ENCODE peak calls at places on chromosomes 11 and 22, in five cellular contexts. One of them, this sample, is unnamed.
A peak's percentile ranks its signal among the peaks of the same experiment; 100 is the strongest.

GRCh38 chr11:35792148-35792845 is 129.7 kb downstream of the TRIM44 start:
- DNase-seq in CD4-positive, alpha-beta T cell: no peak
- DNase-seq in GM23338: no peak
- DNase-seq in NB4: no peak
- DNase-seq in fibroblast of lung: no peak
- DNase-seq in this sample: no peak

GRCh38 chr22:46982635-46983034 is 220.2 kb downstream of the TBC1D22A start:
- DNase-seq in CD4-positive, alpha-beta T cell: no peak
- DNase-seq in GM23338: no peak
- DNase-seq in NB4: no peak
- DNase-seq in fibroblast of lung: no peak
- DNase-seq in this sample: no peak

GRCh38 chr11:60265373-60266214 is 14.9 kb upstream of the MS4A4A start:
- DNase-seq in CD4-positive, alpha-beta T cell: no peak
- DNase-seq in GM23338: peak; percentile 68
- DNase-seq in NB4: peak; percentile 64
- DNase-seq in fibroblast of lung: peak; percentile 5
- DNase-seq in this sample: no peak

GRCh38 chr22:48346311-48346710 is 1481.4 kb downstream of the BRD1 start:
- DNase-seq in CD4-positive, alpha-beta T cell: no peak
- DNase-seq in GM23338: no peak
- DNase-seq in NB4: no peak
- DNase-seq in fibroblast of lung: no peak
- DNase-seq in this sample: no peak

GRCh38 chr22:27825174-27825573 is 23.6 kb upstream of the MN1 start:
- DNase-seq in CD4-positive, alpha-beta T cell: no peak
- DNase-seq in GM23338: peak; percentile 66
- DNase-seq in NB4: peak; percentile 52
- DNase-seq in fibroblast of lung: no peak
- DNase-seq in this sample: no peak

GRCh38 chr11:45168366-45169130 is 22.1 kb downstream of the PRDM11 start:
- DNase-seq in CD4-positive, alpha-beta T cell: no peak
- DNase-seq in GM23338: peak; percentile 46
- DNase-seq in NB4: no peak
- DNase-seq in fibroblast of lung: no peak
- DNase-seq in this sample: no peak

GRCh38 chr11:130227373-130227772 is 67.8 kb downstream of the ST14 start:
- DNase-seq in CD4-positive, alpha-beta T cell: no peak
- DNase-seq in GM23338: no peak
- DNase-seq in NB4: no peak
- DNase-seq in fibroblast of lung: no peak
- DNase-seq in this sample: no peak

GRCh38 chr11:128745296-128746183 is 51.7 kb downstream of the FLI1 start:
- DNase-seq in CD4-positive, alpha-beta T cell: no peak
- DNase-seq in GM23338: peak; percentile 24
- DNase-seq in NB4: no peak
- DNase-seq in fibroblast of lung: peak; percentile 43
- DNase-seq in this sample: no peak

GRCh38 chr11:61927501-61927900 is 10.1 kb upstream of the RAB3IL1 start:
- DNase-seq in CD4-positive, alpha-beta T cell: no peak
- DNase-seq in GM23338: no peak
- DNase-seq in NB4: peak; percentile 40
- DNase-seq in fibroblast of lung: no peak
- DNase-seq in this sample: no peak

GRCh38 chr22:30078320-30079311 is 1.6 kb upstream of the HORMAD2 start:
- DNase-seq in CD4-positive, alpha-beta T cell: no peak
- DNase-seq in GM23338: peak; percentile 51
- DNase-seq in NB4: peak; percentile 74
- DNase-seq in fibroblast of lung: no peak
- DNase-seq in this sample: no peak

GRCh38 chr22:19213496-19214473 is 35.2 kb upstream of the SLC25A1 start:
- DNase-seq in CD4-positive, alpha-beta T cell: no peak
- DNase-seq in GM23338: peak; percentile 64
- DNase-seq in NB4: no peak
- DNase-seq in fibroblast of lung: no peak
- DNase-seq in this sample: no peak

GRCh38 chr22:29225422-29226090 is 19.9 kb downstream of the EMID1 start:
- DNase-seq in CD4-positive, alpha-beta T cell: no peak
- DNase-seq in GM23338: no peak
- DNase-seq in NB4: no peak
- DNase-seq in fibroblast of lung: peak; percentile 5
- DNase-seq in this sample: no peak

GRCh38 chr11:17748044-17748443 is 13.5 kb downstream of the KCNC1 start:
- DNase-seq in CD4-positive, alpha-beta T cell: no peak
- DNase-seq in GM23338: no peak
- DNase-seq in NB4: no peak
- DNase-seq in fibroblast of lung: no peak
- DNase-seq in this sample: no peak

GRCh38 chr22:44972363-44973083 is 37.3 kb downstream of the PHF21B start:
- DNase-seq in CD4-positive, alpha-beta T cell: no peak
- DNase-seq in GM23338: no peak
- DNase-seq in NB4: no peak
- DNase-seq in fibroblast of lung: peak; percentile 6
- DNase-seq in this sample: no peak

GRCh38 chr11:118186346-118187107 is 10.1 kb upstream of the SCN2B start:
- DNase-seq in CD4-positive, alpha-beta T cell: no peak
- DNase-seq in GM23338: no peak
- DNase-seq in NB4: peak; percentile 60
- DNase-seq in fibroblast of lung: no peak
- DNase-seq in this sample: no peak

GRCh38 chr11:102734650-102735049 is 9.9 kb upstream of the MMP8 start:
- DNase-seq in CD4-positive, alpha-beta T cell: no peak
- DNase-seq in GM23338: no peak
- DNase-seq in NB4: no peak
- DNase-seq in fibroblast of lung: no peak
- DNase-seq in this sample: no peak
- TF ChIP-seq CTCF in CD4-positive, alpha-beta T cell: no peak
- TF ChIP-seq CTCF in GM23338: no peak
- TF ChIP-seq CTCF in NB4: no peak
- TF ChIP-seq CTCF in fibroblast of lung: no peak
- TF ChIP-seq CTCF in this sample: no peak

GRCh38 chr11:101885631-101886030 is 29.2 kb upstream of the CEP126 start:
- DNase-seq in CD4-positive, alpha-beta T cell: no peak
- DNase-seq in GM23338: no peak
- DNase-seq in NB4: no peak
- DNase-seq in fibroblast of lung: no peak
- DNase-seq in this sample: no peak

GRCh38 chr11:101881586-101881985 is 33.2 kb upstream of the CEP126 start:
- DNase-seq in CD4-positive, alpha-beta T cell: no peak
- DNase-seq in GM23338: no peak
- DNase-seq in NB4: no peak
- DNase-seq in fibroblast of lung: no peak
- DNase-seq in this sample: no peak

DNA sequence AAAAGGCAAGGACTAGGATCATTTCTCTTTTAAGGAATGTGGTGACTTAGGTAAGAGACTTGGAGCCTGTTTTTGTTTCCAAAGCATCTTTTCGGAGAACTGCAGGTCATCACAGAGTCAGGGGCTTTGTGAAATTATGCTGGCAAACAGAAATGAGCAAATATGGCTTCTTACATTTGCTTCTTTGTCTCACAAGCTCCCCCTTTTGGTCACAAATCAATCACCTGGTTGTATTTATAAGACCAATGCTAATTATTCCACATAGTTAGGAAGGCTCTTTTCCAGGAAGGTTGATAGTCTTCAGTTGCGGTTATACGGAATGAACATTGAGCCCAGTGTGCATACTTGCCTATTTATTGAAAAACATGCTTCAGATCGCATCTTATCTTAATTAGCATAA is 34.6 kb upstream of the CEP126 start:
- DNase-seq in CD4-positive, alpha-beta T cell: no peak
- DNase-seq in GM23338: peak; percentile 78
- DNase-seq in NB4: peak; percentile 63
- DNase-seq in fibroblast of lung: peak; percentile 78
- DNase-seq in this sample: no peak
- TF ChIP-seq CTCF in CD4-positive, alpha-beta T cell: no peak
- TF ChIP-seq CTCF in GM23338: peak; percentile 57
- TF ChIP-seq CTCF in NB4: peak; percentile 39
- TF ChIP-seq CTCF in fibroblast of lung: peak; percentile 63
- TF ChIP-seq CTCF in this sample: no peak

GRCh38 chr11:95016133-95016532 is 8.9 kb upstream of the KDM4E start:
- DNase-seq in CD4-positive, alpha-beta T cell: no peak
- DNase-seq in GM23338: no peak
- DNase-seq in NB4: no peak
- DNase-seq in fibroblast of lung: no peak
- DNase-seq in this sample: no peak
- TF ChIP-seq CTCF in CD4-positive, alpha-beta T cell: no peak
- TF ChIP-seq CTCF in GM23338: no peak
- TF ChIP-seq CTCF in NB4: no peak
- TF ChIP-seq CTCF in fibroblast of lung: no peak
- TF ChIP-seq CTCF in this sample: no peak

GRCh38 chr22:20771918-20772625 is 1.8 kb upstream of the SERPIND1 start:
- DNase-seq in CD4-positive, alpha-beta T cell: no peak
- DNase-seq in GM23338: peak; percentile 48
- DNase-seq in NB4: no peak
- DNase-seq in fibroblast of lung: no peak
- DNase-seq in this sample: no peak
- TF ChIP-seq CTCF in CD4-positive, alpha-beta T cell: no peak
- TF ChIP-seq CTCF in GM23338: peak; percentile 14
- TF ChIP-seq CTCF in NB4: no peak
- TF ChIP-seq CTCF in fibroblast of lung: no peak
- TF ChIP-seq CTCF in this sample: no peak

GRCh38 chr22:22550789-22551434 is 8.2 kb downstream of the PRAME start:
- DNase-seq in CD4-positive, alpha-beta T cell: no peak
- DNase-seq in GM23338: no peak
- DNase-seq in NB4: no peak
- DNase-seq in fibroblast of lung: no peak
- DNase-seq in this sample: no peak

GRCh38 chr22:22553735-22554134 is 5.3 kb downstream of the PRAME start:
- DNase-seq in CD4-positive, alpha-beta T cell: no peak
- DNase-seq in GM23338: no peak
- DNase-seq in NB4: no peak
- DNase-seq in fibroblast of lung: no peak
- DNase-seq in this sample: no peak

GRCh38 chr22:22554324-22555284 is 4.5 kb downstream of the PRAME start:
- DNase-seq in CD4-positive, alpha-beta T cell: no peak
- DNase-seq in GM23338: no peak
- DNase-seq in NB4: peak; percentile 16
- DNase-seq in fibroblast of lung: no peak
- DNase-seq in this sample: no peak

GRCh38 chr22:22553141-22553540 is 5.9 kb downstream of the PRAME start:
- DNase-seq in CD4-positive, alpha-beta T cell: no peak
- DNase-seq in GM23338: no peak
- DNase-seq in NB4: no peak
- DNase-seq in fibroblast of lung: no peak
- DNase-seq in this sample: no peak

DNA sequence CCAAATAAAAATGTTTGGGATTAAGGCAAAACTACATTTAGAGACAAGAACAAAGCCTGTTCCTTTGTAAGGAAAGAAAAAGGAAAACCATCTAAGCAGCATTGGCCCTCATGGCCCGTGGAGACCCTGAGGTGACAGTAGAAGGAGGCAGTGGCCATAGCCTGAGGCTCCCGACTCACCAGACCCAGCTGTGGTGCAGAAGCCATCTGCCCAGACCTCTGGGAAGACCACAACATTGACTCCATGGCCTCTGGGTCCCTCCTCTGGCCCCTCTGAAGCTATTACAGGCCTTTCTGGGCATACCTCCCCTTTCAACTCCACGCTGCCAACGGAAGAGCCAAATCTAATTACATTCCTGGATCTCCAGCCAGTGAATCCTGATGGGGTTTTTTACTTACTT is 6.4 kb downstream of the PRAME start:
- DNase-seq in CD4-positive, alpha-beta T cell: no peak
- DNase-seq in GM23338: peak; percentile 69
- DNase-seq in NB4: peak; percentile 58
- DNase-seq in fibroblast of lung: no peak
- DNase-seq in this sample: no peak
- TF ChIP-seq CTCF in CD4-positive, alpha-beta T cell: no peak
- TF ChIP-seq CTCF in GM23338: peak; percentile 63
- TF ChIP-seq CTCF in NB4: peak; percentile 8
- TF ChIP-seq CTCF in fibroblast of lung: no peak
- TF ChIP-seq CTCF in this sample: no peak

GRCh38 chr11:42772886-42773285 is 538.9 kb upstream of the API5 start:
- DNase-seq in CD4-positive, alpha-beta T cell: no peak
- DNase-seq in GM23338: no peak
- DNase-seq in NB4: no peak
- DNase-seq in fibroblast of lung: no peak
- DNase-seq in this sample: no peak

GRCh38 chr11:42777776-42778175 is 534.0 kb upstream of the API5 start:
- DNase-seq in CD4-positive, alpha-beta T cell: no peak
- DNase-seq in GM23338: no peak
- DNase-seq in NB4: no peak
- DNase-seq in fibroblast of lung: no peak
- DNase-seq in this sample: no peak

DNA sequence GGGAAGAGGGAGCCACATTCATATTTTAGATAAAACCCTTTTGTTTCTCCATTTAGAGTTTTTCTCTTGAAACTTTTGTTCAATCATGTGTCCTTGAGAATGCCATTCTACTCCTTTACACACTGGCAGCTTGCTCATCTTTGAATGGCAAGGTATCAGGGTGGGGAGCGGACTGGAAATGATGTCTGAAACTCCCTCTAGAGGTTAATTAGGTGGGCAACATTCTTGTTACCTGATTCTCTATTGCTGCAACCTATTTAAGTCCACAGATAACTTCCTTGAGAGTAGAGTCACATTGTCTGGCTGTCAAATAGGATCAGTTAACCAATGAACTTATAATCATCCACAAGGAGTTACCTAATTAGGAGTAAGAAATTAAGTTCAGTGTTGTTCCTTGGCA is 533.6 kb upstream of the API5 start:
- DNase-seq in CD4-positive, alpha-beta T cell: no peak
- DNase-seq in GM23338: peak; percentile 54
- DNase-seq in NB4: no peak
- DNase-seq in fibroblast of lung: no peak
- DNase-seq in this sample: no peak
- TF ChIP-seq CTCF in CD4-positive, alpha-beta T cell: no peak
- TF ChIP-seq CTCF in GM23338: peak; percentile 42
- TF ChIP-seq CTCF in NB4: no peak
- TF ChIP-seq CTCF in fibroblast of lung: no peak
- TF ChIP-seq CTCF in this sample: no peak

GRCh38 chr11:2463766-2464277 is 19.0 kb downstream of the KCNQ1 start:
- DNase-seq in CD4-positive, alpha-beta T cell: no peak
- DNase-seq in GM23338: no peak
- DNase-seq in NB4: no peak
- DNase-seq in fibroblast of lung: no peak
- DNase-seq in this sample: peak; percentile 34
- TF ChIP-seq CTCF in CD4-positive, alpha-beta T cell: no peak
- TF ChIP-seq CTCF in GM23338: no peak
- TF ChIP-seq CTCF in NB4: no peak
- TF ChIP-seq CTCF in fibroblast of lung: no peak
- TF ChIP-seq CTCF in this sample: no peak

GRCh38 chr11:13487661-13488030 is 8.2 kb downstream of the PTH start:
- DNase-seq in CD4-positive, alpha-beta T cell: peak; percentile 4
- DNase-seq in GM23338: peak; percentile 75
- DNase-seq in NB4: no peak
- DNase-seq in fibroblast of lung: no peak
- DNase-seq in this sample: no peak
- TF ChIP-seq CTCF in CD4-positive, alpha-beta T cell: peak; percentile 18
- TF ChIP-seq CTCF in GM23338: peak; percentile 72
- TF ChIP-seq CTCF in NB4: no peak
- TF ChIP-seq CTCF in fibroblast of lung: peak; percentile 28
- TF ChIP-seq CTCF in this sample: no peak